ENCODE peak calls at places on chromosomes 6 and 20, in seven cellular contexts. R is stimulated activated naive CD4-positive, alpha-beta T cell; A is amniotic epithelial cell; B is stimulated activated CD4-positive, alpha-beta T cell treated with anti-CD3 and anti-CD28 coated beads, Interleukin-1b, Interleukin-23, amount 100 ng/mL, for 1 hour; M is kidney glomerular epithelial cell; G is tibial artery; Q is GM13977. P is an unnamed sample.

GRCh38 chr6:37784585-37784967 is 35.0 kb upstream of the ZFAND3 start:
- DNase-seq in Q (no peak), M (no peak), R (no peak), G (no peak), A (no peak), B (no peak), P (no peak)

GRCh38 chr20:37758332-37758731 is 64.5 kb downstream of the CTNNBL1 start:
- DNase-seq in M (no peak), A (no peak), Q (no peak), B (no peak), R (no peak), G (no peak), P (no peak)

GRCh38 chr20:19943021-19943659 is 74.0 kb upstream of the NAA20 start:
- DNase-seq in M (no peak), G (no peak), Q (no peak), R (no peak), B (no peak), A (no peak), P (no peak)

GRCh38 chr6:41199427-41200246 is 1.3 kb downstream of the TREML2 start:
- DNase-seq in G (no peak), R (no peak), M (no peak), Q (peak; percentile 50), A (no peak), B (no peak), P (no peak)

GRCh38 chr6:1395496-1395895 is 6.1 kb downstream of the FOXF2 start:
- DNase-seq in M (no peak), A (no peak), R (no peak), Q (no peak), B (no peak), G (no peak), P (no peak)

GRCh38 chr6:25745836-25746235 is 8.7 kb upstream of the SLC17A4 start:
- DNase-seq in M (no peak), A (no peak), Q (no peak), B (no peak), R (no peak), G (no peak), P (no peak)

GRCh38 chr6:73481969-73482368 is 20.4 kb downstream of the MTO1 start:
- DNase-seq in M (no peak), Q (no peak), B (no peak), G (no peak), A (peak; percentile 28), R (no peak), P (no peak)

GRCh38 chr6:41551086-41551702 is 5.0 kb downstream of the FOXP4 start:
- DNase-seq in M (no peak), R (no peak), Q (no peak), A (no peak), B (no peak), G (no peak), P (no peak)

GRCh38 chr6:130796313-130796905 is 30.8 kb upstream of the SMLR1 start:
- DNase-seq in M (peak; percentile 47), B (no peak), A (no peak), Q (no peak), R (no peak), G (no peak), P (peak; percentile 50)

GRCh38 chr20:47466193-47466592 is 35.5 kb upstream of the NCOA3 start:
- DNase-seq in R (no peak), A (peak; percentile 54), M (peak; percentile 36), G (no peak), B (no peak), Q (no peak), P (peak; percentile 44)

GRCh38 chr6:16659471-16660156 is 101.6 kb downstream of the ATXN1 start:
- DNase-seq in G (no peak), M (no peak), Q (no peak), R (no peak), A (peak; percentile 92), B (no peak), P (peak; percentile 50)